ENCODE peak calls at places on chromosomes 16 and 17, in six cellular contexts. U is endothelial cell; J is activated B cell treated with CpG ODN at 0.5 μM for 24 hours; W is retina; L is activated naive CD4-positive, alpha-beta T cell treated with anti-CD3 and anti-CD28 coated beads, Interleukin-2, amount 50 U/mL, for 16 hours; Q is SHP77. S is an unnamed sample.

GRCh38 chr16:80466024-80466986 is 74.5 kb upstream of the DYNLRB2 start:
- DNase-seq in U (peak), J (peak), W (peak), L (peak), Q (peak), S (peak)

GRCh38 chr17:49574283-49574892 is 1.3 kb upstream of the NXPH3 start:
- DNase-seq in U (no peak), J (no peak), W (no peak), L (no peak), Q (no peak), S (no peak)

GRCh38 chr17:48563867-48564199 is 14.3 kb downstream of the HOXB4 start:
- DNase-seq in U (no peak), J (no peak), W (no peak), L (no peak), Q (no peak), S (no peak)

GRCh38 chr17:80861360-80861861 is 130.2 kb upstream of the CHMP6 start:
- DNase-seq in U (no peak), J (no peak), W (no peak), L (no peak), Q (peak), S (no peak)

GRCh38 chr17:64028874-64029464 is 8.5 kb upstream of the ICAM2 start:
- DNase-seq in U (peak), J (peak), W (peak), L (peak), Q (peak), S (peak)

GRCh38 chr17:47989700-47990099 is 18.8 kb downstream of the CDK5RAP3 start:
- DNase-seq in U (no peak), J (no peak), W (no peak), L (no peak), Q (no peak), S (no peak)

GRCh38 chr17:69415431-69415830 is 934 bp downstream of the MAP2K6 start:
- DNase-seq in U (no peak), J (no peak), W (no peak), L (no peak), Q (no peak), S (no peak)

GRCh38 chr16:88327566-88328312 is 55.0 kb upstream of the ZNF469 start:
- DNase-seq in U (no peak), J (no peak), W (no peak), L (no peak), Q (no peak), S (no peak)

GRCh38 chr17:16282522-16282921 is 65.5 kb downstream of the PIGL start:
- DNase-seq in U (no peak), J (no peak), W (no peak), L (no peak), Q (no peak), S (no peak)

GRCh38 chr16:69812213-69813014 is 50.3 kb downstream of the WWP2 start:
- DNase-seq in U (no peak), J (no peak), W (no peak), L (no peak), Q (no peak), S (no peak)

GRCh38 chr16:70298988-70299938 is at the start of gene DDX19B:
- DNase-seq in U (peak), J (peak), W (peak), L (peak), Q (peak), S (peak)

GRCh38 chr17:79794659-79795511 is 2.0 kb downstream of the CBX8 start:
- DNase-seq in U (no peak), J (no peak), W (no peak), L (no peak), Q (no peak), S (no peak)

GRCh38 chr16:82093901-82094300 is 58.8 kb downstream of the HSD17B2 start:
- DNase-seq in U (no peak), J (no peak), W (no peak), L (no peak), Q (no peak), S (no peak)

GRCh38 chr16:27193300-27193990 is 9.9 kb upstream of the KDM8 start:
- DNase-seq in U (no peak), J (no peak), W (no peak), L (no peak), Q (peak), S (no peak)

GRCh38 chr16:57760357-57761160 is 25.0 kb downstream of the KATNB1 start:
- DNase-seq in U (no peak), J (no peak), W (no peak), L (no peak), Q (no peak), S (no peak)

GRCh38 chr17:21119247-21119944 is 7.4 kb upstream of the DHRS7B start:
- DNase-seq in U (peak), J (peak), W (peak), L (peak), Q (peak), S (peak)

GRCh38 chr16:66137853-66138252 is 228.6 kb upstream of the CDH5 start:
- DNase-seq in U (no peak), J (no peak), W (no peak), L (no peak), Q (no peak), S (no peak)

GRCh38 chr16:57826706-57827625 is 24.7 kb upstream of the KIFC3 start:
- DNase-seq in U (no peak), J (no peak), W (peak), L (no peak), Q (no peak), S (no peak)

GRCh38 chr16:27287051-27287811 is 18.7 kb upstream of the NSMCE1 start:
- DNase-seq in U (no peak), J (no peak), W (no peak), L (no peak), Q (no peak), S (no peak)

GRCh38 chr17:4900231-4901107 is 1.1 kb downstream of the C17orf107 start:
- DNase-seq in U (peak), J (peak), W (peak), L (peak), Q (no peak), S (no peak)

GRCh38 chr16:14486520-14487303 is 143.3 kb downstream of the PARN start:
- DNase-seq in U (no peak), J (no peak), W (peak), L (no peak), Q (peak), S (no peak)

GRCh38 chr16:67451061-67451703 is 20.3 kb downstream of the HSD11B2 start:
- DNase-seq in U (no peak), J (no peak), W (no peak), L (no peak), Q (no peak), S (no peak)

GRCh38 chr17:79022507-79022991 is 1.4 kb upstream of the C1QTNF1 start:
- DNase-seq in U (no peak), J (no peak), W (no peak), L (no peak), Q (no peak), S (no peak)

GRCh38 chr16:20906225-20906870 is 5.8 kb downstream of the LYRM1 start:
- DNase-seq in U (no peak), J (no peak), W (no peak), L (no peak), Q (no peak), S (no peak)

GRCh38 chr16:1502092-1503004 is 9.2 kb downstream of the TELO2 start:
- DNase-seq in U (no peak), J (no peak), W (no peak), L (peak), Q (no peak), S (no peak)

GRCh38 chr16:17426451-17426850 is 44.3 kb downstream of the XYLT1 start:
- DNase-seq in U (no peak), J (no peak), W (no peak), L (no peak), Q (no peak), S (no peak)

GRCh38 chr17:44785921-44786320 is 27.1 kb downstream of the ADAM11 start:
- DNase-seq in U (no peak), J (no peak), W (no peak), L (no peak), Q (no peak), S (no peak)

GRCh38 chr17:79849953-79850352 is 10.7 kb upstream of the CBX4 start:
- DNase-seq in U (no peak), J (no peak), W (peak), L (no peak), Q (no peak), S (no peak)

GRCh38 chr16:17520567-17520966 is 49.8 kb upstream of the XYLT1 start:
- DNase-seq in U (no peak), J (no peak), W (no peak), L (no peak), Q (no peak), S (no peak)

GRCh38 chr17:29582767-29583166 is 6.7 kb downstream of the GIT1 start:
- DNase-seq in U (no peak), J (no peak), W (no peak), L (peak), Q (no peak), S (no peak)

GRCh38 chr17:17536702-17537101 is 40.5 kb upstream of the RASD1 start:
- DNase-seq in U (no peak), J (no peak), W (no peak), L (no peak), Q (peak), S (no peak)

GRCh38 chr16:81432899-81433560 is 11.6 kb upstream of the CMIP start:
- DNase-seq in U (no peak), J (no peak), W (peak), L (no peak), Q (peak), S (no peak)

GRCh38 chr17:77779711-77780539 is 178.6 kb upstream of the TNRC6C start:
- DNase-seq in U (no peak), J (no peak), W (no peak), L (no peak), Q (no peak), S (no peak)

GRCh38 chr17:52048503-52048902 is 110.0 kb downstream of the CA10 start:
- DNase-seq in U (no peak), J (no peak), W (no peak), L (no peak), Q (no peak), S (no peak)

GRCh38 chr17:61409301-61410099 is 9.9 kb downstream of the TBX2 start:
- DNase-seq in U (peak), J (no peak), W (peak), L (no peak), Q (no peak), S (peak)

GRCh38 chr17:27384261-27384701 is 72.0 kb upstream of the KSR1 start:
- DNase-seq in U (no peak), J (no peak), W (no peak), L (no peak), Q (no peak), S (no peak)

S was measured in HuH-7.5.